ENCODE peak calls at places on chromosomes 13 and 19, in six cellular contexts. E is NB4; J is stimulated activated CD4-positive, alpha-beta T cell treated with anti-CD3 and anti-CD28 coated beads, Interleukin-15, amount 100 ng/mL, for 1 hour; F is activated naive CD8-positive, alpha-beta T cell treated with anti-CD3 and anti-CD28 coated beads, Interleukin-2, amount 50 U/mL, for 24 hours; S is fibroblast of mammary gland; L is esophagus muscularis mucosa. X is an unnamed sample.

GRCh38 chr19:15260939-15261338 is 28.7 kb upstream of the EPHX3 start:
- DNase-seq in E (peak), J (no peak), F (no peak), S (no peak), L (no peak), X (no peak)

GRCh38 chr13:88586263-88586662 is 915.1 kb downstream of the SLITRK5 start:
- DNase-seq in E (no peak), J (no peak), F (no peak), S (no peak), L (no peak), X (no peak)

GRCh38 chr13:110233181-110233641 is 73.7 kb downstream of the COL4A1 start:
- DNase-seq in E (no peak), J (no peak), F (no peak), S (peak), L (peak), X (peak)

GRCh38 chr19:8109455-8109854 is 39.9 kb downstream of the FBN3 start:
- DNase-seq in E (no peak), J (no peak), F (no peak), S (no peak), L (no peak), X (no peak)

GRCh38 chr19:947707-948533 is 22.1 kb downstream of the ARID3A start:
- DNase-seq in E (peak), J (no peak), F (peak), S (no peak), L (no peak), X (no peak)

GRCh38 chr13:98889419-98890079 is 88.3 kb downstream of the DOCK9 start:
- DNase-seq in E (no peak), J (no peak), F (no peak), S (no peak), L (no peak), X (no peak)

GRCh38 chr19:12885749-12886706 is 973 bp downstream of the KLF1 start:
- DNase-seq in E (no peak), J (no peak), F (no peak), S (no peak), L (no peak), X (no peak)

GRCh38 chr13:80873589-80873988 is 532.7 kb upstream of the SPRY2 start:
- DNase-seq in E (peak), J (no peak), F (no peak), S (no peak), L (no peak), X (no peak)

GRCh38 chr13:40061466-40062450 is 406.3 kb downstream of the COG6 start:
- DNase-seq in E (no peak), J (no peak), F (no peak), S (peak), L (peak), X (no peak)

GRCh38 chr19:11279505-11280236 is 16.3 kb upstream of the TSPAN16 start:
- DNase-seq in E (peak), J (no peak), F (peak), S (no peak), L (no peak), X (peak)